ENCODE peak calls at places on chromosome 4, in nine cellular contexts. N is activated T-cell treated with anti-CD3 and anti-CD28 coated beads for 48 hours; M is HCEC 1CT; V is EL; F is amniotic stem cell; Y is fibroblast of the aortic adventitia; K is nephron progenitor cell; A is breast epithelium; D is naive thymus-derived CD8-positive, alpha-beta T cell. O is an unnamed sample.

GRCh38 chr4:150994721-150995120 is 20.4 kb downstream of the LRBA start:
- DNase-seq in N (no peak), M (no peak), V (no peak), F (no peak), Y (no peak), K (no peak), A (no peak), D (no peak), O (no peak)

GRCh38 chr4:3303445-3303824 is 10.6 kb downstream of the RGS12 start:
- DNase-seq in N (no peak), M (no peak), V (no peak), F (no peak), Y (no peak), K (no peak), A (no peak), D (no peak), O (no peak)

GRCh38 chr4:109432203-109432602 is 1.4 kb upstream of the SEC24B start:
- DNase-seq in N (no peak), M (no peak), V (no peak), F (no peak), Y (no peak), K (no peak), A (no peak), D (no peak), O (no peak)

GRCh38 chr4:186514271-186514950 is 41.0 kb downstream of the MTNR1A start:
- DNase-seq in N (no peak), M (no peak), V (peak; percentile 4), F (no peak), Y (no peak), K (no peak), A (no peak), D (no peak), O (no peak)

GRCh38 chr4:27916432-27917184 is 1056.0 kb downstream of the STIM2 start:
- DNase-seq in N (no peak), M (no peak), V (no peak), F (no peak), Y (no peak), K (no peak), A (no peak), D (no peak), O (no peak)

GRCh38 chr4:181661090-181661489 is 582.1 kb upstream of the TENM3 start:
- DNase-seq in N (no peak), M (peak; percentile 80), V (peak; percentile 76), F (no peak), Y (peak; percentile 85), K (no peak), A (no peak), D (no peak), O (no peak)

GRCh38 chr4:113835005-113835404 is 73.5 kb upstream of the CAMK2D start:
- DNase-seq in N (no peak), M (peak; percentile 48), V (peak; percentile 62), F (no peak), Y (peak; percentile 56), K (no peak), A (no peak), D (no peak), O (no peak)

GRCh38 chr4:97525236-97525635 is 618.0 kb downstream of the STPG2 start:
- DNase-seq in N (no peak), M (no peak), V (no peak), F (no peak), Y (peak; percentile 26), K (no peak), A (no peak), D (no peak), O (no peak)

GRCh38 chr4:73608677-73609594 is 11.3 kb downstream of the RASSF6 start:
- DNase-seq in N (no peak), M (peak; percentile 55), V (peak; percentile 45), F (no peak), Y (peak; percentile 55), K (no peak), A (no peak), D (no peak), O (no peak)

GRCh38 chr4:59956366-59956765 is 1243.8 kb upstream of the ADGRL3 start:
- DNase-seq in N (no peak), M (no peak), V (no peak), F (no peak), Y (no peak), K (no peak), A (no peak), D (no peak), O (no peak)

GRCh38 chr4:130563891-130564418 is 1468.0 kb downstream of the C4orf33 start:
- DNase-seq in N (no peak), M (no peak), V (no peak), F (no peak), Y (no peak), K (no peak), A (no peak), D (no peak), O (no peak)

GRCh38 chr4:76882630-76883029 is 15.3 kb downstream of the SOWAHB start:
- DNase-seq in N (no peak), M (no peak), V (no peak), F (no peak), Y (no peak), K (no peak), A (no peak), D (no peak), O (no peak)

GRCh38 chr4:145951931-145952330 is 13.3 kb upstream of the ZNF827 start:
- DNase-seq in N (no peak), M (no peak), V (no peak), F (no peak), Y (peak; percentile 15), K (no peak), A (no peak), D (no peak), O (no peak)

GRCh38 chr4:155593793-155594192 is 72.9 kb upstream of the GUCY1A1 start:
- DNase-seq in N (no peak), M (no peak), V (no peak), F (no peak), Y (no peak), K (no peak), A (no peak), D (no peak), O (no peak)

GRCh38 chr4:185782523-185782922 is 29.5 kb downstream of the SORBS2 start:
- DNase-seq in N (no peak), M (peak; percentile 33), V (peak; percentile 42), F (no peak), Y (peak; percentile 44), K (no peak), A (no peak), D (no peak), O (no peak)

GRCh38 chr4:152815078-152815477 is 35.3 kb downstream of the ARFIP1 start:
- DNase-seq in N (no peak), M (no peak), V (no peak), F (no peak), Y (peak; percentile 27), K (no peak), A (no peak), D (no peak), O (no peak)

GRCh38 chr4:107913283-107913899 is 18.0 kb upstream of the CYP2U1 start:
- DNase-seq in N (no peak), M (peak; percentile 47), V (peak; percentile 66), F (peak; percentile 58), Y (peak; percentile 89), K (peak; percentile 48), A (no peak), D (peak; percentile 26), O (no peak)

GRCh38 chr4:26151615-26152014 is 169.2 kb upstream of the RBPJ start:
- DNase-seq in N (no peak), M (no peak), V (no peak), F (no peak), Y (peak; percentile 86), K (no peak), A (no peak), D (no peak), O (no peak)

GRCh38 chr4:48904101-48904500 is 2.5 kb downstream of the OCIAD2 start:
- DNase-seq in N (no peak), M (no peak), V (no peak), F (no peak), Y (no peak), K (no peak), A (no peak), D (no peak), O (no peak)

GRCh38 chr4:150117094-150117493 is 38.8 kb downstream of the DCLK2 start:
- DNase-seq in N (no peak), M (no peak), V (peak; percentile 70), F (no peak), Y (peak; percentile 60), K (peak; percentile 3), A (no peak), D (no peak), O (no peak)

GRCh38 chr4:143185253-143186107 is 763 bp downstream of the USP38 start:
- DNase-seq in N (peak; percentile 23), M (peak; percentile 3), V (peak; percentile 19), F (no peak), Y (peak; percentile 14), K (no peak), A (peak; percentile 52), D (peak; percentile 17), O (no peak)

GRCh38 chr4:190020790-190021717 is 6.0 kb downstream of the FRG2 start:
- DNase-seq in N (no peak), M (no peak), V (peak; percentile 53), F (no peak), Y (peak; percentile 43), K (no peak), A (no peak), D (no peak), O (no peak)

GRCh38 chr4:122854444-122854843 is 27.8 kb downstream of the FGF2 start:
- DNase-seq in N (no peak), M (no peak), V (no peak), F (no peak), Y (peak; percentile 58), K (no peak), A (no peak), D (no peak), O (no peak)

GRCh38 chr4:54099287-54099958 is 540 bp upstream of the GSX2 start:
- DNase-seq in N (no peak), M (no peak), V (no peak), F (no peak), Y (no peak), K (peak; percentile 42), A (no peak), D (no peak), O (no peak)

O was measured in esophagus muscularis mucosa.